ENCODE peak calls at places on chromosomes 2 and 18, in nine cellular contexts. E is fibroblast of the aortic adventitia; S is cardiac muscle cell; K is kidney; C is SK-N-SH; R is OCI-LY7; I is CD8-positive, alpha-beta T cell; A is kidney epithelial cell; D is choroid plexus epithelial cell. N is an unnamed sample.

GRCh38 chr2:49753344-49753930 is 599.1 kb upstream of the FSHR start:
- DNase-seq in E (no peak), S (peak), K (no peak), C (no peak), R (no peak), I (no peak), A (peak), D (no peak), N (no peak)

GRCh38 chr2:196677404-196677803 is 37.9 kb downstream of the CCDC150 start:
- DNase-seq in E (peak), S (peak), K (no peak), C (peak), R (no peak), I (no peak), A (peak), D (peak), N (peak)

GRCh38 chr2:150710916-150711315 is 223.4 kb upstream of the RND3 start:
- DNase-seq in E (no peak), S (no peak), K (no peak), C (no peak), R (no peak), I (no peak), A (no peak), D (no peak), N (no peak)

GRCh38 chr2:232876071-232876977 is 6.3 kb downstream of the SNORC start:
- DNase-seq in E (no peak), S (no peak), K (peak), C (peak), R (peak), I (no peak), A (no peak), D (no peak), N (no peak)

GRCh38 chr2:120343433-120344105 is 2.4 kb upstream of the INHBB start:
- DNase-seq in E (peak), S (peak), K (peak), C (peak), R (peak), I (peak), A (no peak), D (peak), N (peak)

GRCh38 chr18:48375150-48375790 is 33.9 kb downstream of the ZBTB7C start:
- DNase-seq in E (peak), S (no peak), K (no peak), C (peak), R (no peak), I (no peak), A (no peak), D (no peak), N (no peak)

GRCh38 chr2:111155610-111156009 is 34.9 kb downstream of the BCL2L11 start:
- DNase-seq in E (no peak), S (no peak), K (no peak), C (no peak), R (no peak), I (no peak), A (no peak), D (no peak), N (no peak)

GRCh38 chr2:28206786-28207185 is 185.9 kb upstream of the FOSL2 start:
- DNase-seq in E (no peak), S (peak), K (no peak), C (no peak), R (no peak), I (no peak), A (no peak), D (peak), N (peak)

GRCh38 chr2:104862061-104862941 is 8.4 kb downstream of the POU3F3 start:
- DNase-seq in E (no peak), S (no peak), K (peak), C (peak), R (no peak), I (no peak), A (no peak), D (no peak), N (peak)

GRCh38 chr2:207394812-207395534 is 134.8 kb upstream of the CREB1 start:
- DNase-seq in E (peak), S (peak), K (no peak), C (no peak), R (no peak), I (no peak), A (peak), D (peak), N (peak)

GRCh38 chr2:156457523-156458228 is 21.5 kb downstream of the GPD2 start:
- DNase-seq in E (no peak), S (no peak), K (no peak), C (no peak), R (no peak), I (no peak), A (no peak), D (no peak), N (no peak)

GRCh38 chr2:23600336-23600735 is 215.4 kb downstream of the KLHL29 start:
- DNase-seq in E (no peak), S (peak), K (peak), C (no peak), R (no peak), I (no peak), A (no peak), D (no peak), N (no peak)

GRCh38 chr2:200586644-200586975 is 796 bp downstream of the AOX1 start:
- DNase-seq in E (no peak), S (no peak), K (no peak), C (no peak), R (no peak), I (no peak), A (no peak), D (no peak), N (no peak)
- H3K4me3 ChIP-seq in E (peak), S (no peak), K (peak), C (no peak), R (no peak), I (no peak), A (no peak), D (peak), N (peak)

DNA sequence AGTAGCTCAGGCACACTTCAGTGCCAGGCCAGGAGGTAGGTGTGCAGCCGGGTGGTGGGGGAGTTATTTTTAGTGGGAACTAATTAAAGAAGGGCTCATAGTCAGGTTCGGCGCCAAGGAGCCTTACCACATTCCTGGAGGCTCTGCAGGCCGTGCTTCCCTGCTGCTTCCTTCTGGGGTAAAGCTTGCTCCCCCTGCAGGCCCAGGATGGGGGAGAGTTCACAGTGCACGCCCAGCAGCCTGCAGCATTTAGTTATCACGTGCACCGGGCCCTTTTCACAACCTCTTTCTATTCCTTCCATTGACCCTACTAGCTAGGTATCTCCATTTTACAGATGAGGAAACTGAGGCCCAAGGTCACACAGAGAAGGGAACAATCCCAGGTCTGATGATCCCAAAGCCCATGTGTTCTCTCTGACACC is 2.5 kb downstream of the KCNF1 start:
- DNase-seq in E (no peak), S (no peak), K (no peak), C (no peak), R (no peak), I (no peak), A (no peak), D (peak), N (no peak)
- TF ChIP-seq CTCF in E (no peak), S (peak), K (peak), C (peak), R (peak), I (no peak), A (peak), D (peak), N (peak)

GRCh38 chr2:107132746-107133145 is 246.8 kb upstream of the ST6GAL2 start:
- DNase-seq in E (no peak), S (no peak), K (no peak), C (no peak), R (no peak), I (no peak), A (no peak), D (no peak), N (no peak)
- H3K4me3 ChIP-seq in E (no peak), S (no peak), K (no peak), C (no peak), R (no peak), I (no peak), A (no peak), D (no peak), N (no peak)

DNA sequence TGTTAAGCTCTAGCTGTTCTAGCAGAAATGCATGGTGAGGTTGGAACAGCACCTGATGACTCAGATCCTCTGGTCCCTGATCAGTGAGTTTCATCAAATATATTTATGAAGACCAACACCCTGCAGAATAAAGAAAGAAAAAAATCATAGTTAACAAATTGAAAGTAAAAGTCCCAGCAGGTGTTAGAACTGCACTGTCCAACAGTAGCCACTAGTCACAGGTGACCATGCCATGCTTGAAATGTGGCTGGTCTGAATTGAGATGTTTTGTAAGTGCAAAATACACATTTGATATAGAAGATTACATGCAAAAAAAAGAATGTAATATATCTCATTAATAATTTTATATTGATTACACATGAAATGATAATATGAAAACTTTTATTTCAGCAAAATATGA is 1010.7 kb upstream of the ZEB2 start:
- DNase-seq in E (peak), S (no peak), K (no peak), C (no peak), R (no peak), I (no peak), A (no peak), D (no peak), N (no peak)
- TF ChIP-seq CTCF in E (no peak), S (no peak), K (no peak), C (no peak), R (no peak), I (no peak), A (no peak), D (no peak), N (no peak)

GRCh38 chr18:10057401-10057800 is 143.6 kb downstream of the VAPA start:
- DNase-seq in E (no peak), S (no peak), K (no peak), C (no peak), R (no peak), I (no peak), A (no peak), D (no peak), N (no peak)
- H3K4me3 ChIP-seq in E (no peak), S (no peak), K (no peak), C (no peak), R (no peak), I (no peak), A (no peak), D (no peak), N (no peak)

GRCh38 chr2:101793277-101793969 is 95.9 kb downstream of the MAP4K4 start:
- DNase-seq in E (no peak), S (no peak), K (no peak), C (peak), R (no peak), I (no peak), A (no peak), D (no peak), N (peak)
- TF ChIP-seq CTCF in E (no peak), S (peak), K (no peak), C (peak), R (no peak), I (no peak), A (peak), D (peak), N (peak)